ENCODE peak calls at places on chromosomes 16 and 17, in eight cellular contexts. H, L, E, O, T, K, D and S are unnamed samples.
A peak's percentile ranks its signal among the peaks of the same experiment; 100 is the strongest.

GRCh38 chr16:12178251-12178990 is 201.9 kb downstream of the SNX29 start:
- DNase-seq in L (no peak), T (no peak), D (no peak), H (no peak), K (no peak), E (peak; percentile 84), O (peak; percentile 64), S (no peak)

GRCh38 chr16:46918905-46919792 is 35.0 kb downstream of the GPT2 start:
- DNase-seq in K (no peak), L (no peak), H (no peak), T (no peak), O (no peak), E (no peak), D (no peak), S (no peak)

GRCh38 chr16:56807011-56807675 is 57.9 kb upstream of the SLC12A3 start:
- DNase-seq in D (no peak), O (no peak), K (no peak), H (no peak), L (no peak), E (no peak), T (no peak), S (no peak)

GRCh38 chr17:63434951-63435571 is 11.0 kb downstream of the CYB561 start:
- DNase-seq in O (peak; percentile 80), E (no peak), T (no peak), K (no peak), D (peak; percentile 93), L (peak; percentile 43), H (peak; percentile 67), S (no peak)

GRCh38 chr17:72556944-72557826 is 436.4 kb downstream of the SOX9 start:
- DNase-seq in E (peak; percentile 67), T (peak; percentile 78), O (peak; percentile 59), L (peak; percentile 85), H (peak; percentile 63), K (peak; percentile 69), D (peak; percentile 82), S (no peak)

GRCh38 chr17:75848523-75849303 is 4.5 kb upstream of the UNC13D start:
- DNase-seq in E (peak; percentile 67), D (peak; percentile 90), K (peak; percentile 85), L (peak; percentile 94), H (peak; percentile 78), O (peak; percentile 88), T (peak; percentile 68), S (no peak)

GRCh38 chr16:77732241-77732946 is 10.1 kb downstream of the NUDT7 start:
- DNase-seq in O (no peak), E (no peak), H (no peak), L (no peak), K (no peak), D (no peak), T (no peak), S (no peak)

GRCh38 chr16:89737341-89738071 is 16.2 kb downstream of the ZNF276 start:
- DNase-seq in H (no peak), K (no peak), T (no peak), D (no peak), E (no peak), L (no peak), O (no peak), S (no peak)

GRCh38 chr16:89138843-89139520 is 32.6 kb upstream of the CDH15 start:
- DNase-seq in L (no peak), O (peak; percentile 30), E (no peak), T (no peak), D (peak; percentile 65), K (no peak), H (no peak), S (no peak)

GRCh38 chr17:4972752-4973151 is 5.1 kb upstream of the SPAG7 start:
- DNase-seq in K (no peak), E (no peak), L (peak; percentile 40), H (no peak), O (no peak), T (no peak), D (no peak), S (no peak)